ENCODE peak calls at places on chromosomes 3 and 15, in four cellular contexts. One of them, this sample, is unnamed.

GRCh38 chr3:185063431-185063830 is 89.4 kb downstream of the C3orf70 start:
- DNase-seq in HepG2: no peak
- DNase-seq in WTC11: no peak
- DNase-seq in K562: no peak
- DNase-seq in this sample: no peak

GRCh38 chr3:38227989-38228388 is 37.6 kb upstream of the SLC22A13 start:
- DNase-seq in HepG2: no peak
- DNase-seq in WTC11: no peak
- DNase-seq in K562: no peak
- DNase-seq in this sample: no peak

GRCh38 chr15:31776039-31776438 is 254.3 kb upstream of the CHRNA7 start:
- DNase-seq in HepG2: no peak
- DNase-seq in K562: no peak
- DNase-seq in WTC11: no peak
- DNase-seq in this sample: no peak

GRCh38 chr3:121399820-121400219 is 146.0 kb downstream of the POLQ start:
- DNase-seq in K562: no peak
- DNase-seq in HepG2: no peak
- DNase-seq in WTC11: no peak
- DNase-seq in this sample: no peak

GRCh38 chr15:45588199-45588910 is 1.2 kb downstream of the BLOC1S6 start:
- DNase-seq in K562: no peak
- DNase-seq in WTC11: no peak
- DNase-seq in HepG2: peak
- DNase-seq in this sample: no peak

GRCh38 chr15:90520365-90520764 is 9.4 kb upstream of the CRTC3 start:
- DNase-seq in HepG2: no peak
- DNase-seq in K562: no peak
- DNase-seq in WTC11: no peak
- DNase-seq in this sample: no peak

GRCh38 chr3:173660645-173661299 is 263.2 kb downstream of the NLGN1 start:
- DNase-seq in K562: no peak
- DNase-seq in HepG2: no peak
- DNase-seq in WTC11: no peak
- DNase-seq in this sample: no peak

GRCh38 chr15:83992356-83993031 is 243.1 kb upstream of the GOLGA6L4 start:
- DNase-seq in WTC11: no peak
- DNase-seq in HepG2: no peak
- DNase-seq in K562: no peak
- DNase-seq in this sample: no peak

GRCh38 chr3:150409527-150410310 is 1.6 kb downstream of the TSC22D2 start:
- DNase-seq in WTC11: peak
- DNase-seq in K562: peak
- DNase-seq in HepG2: peak
- DNase-seq in this sample: peak

GRCh38 chr3:35042210-35042960 is 596.9 kb upstream of the ARPP21 start:
- DNase-seq in K562: no peak
- DNase-seq in WTC11: no peak
- DNase-seq in HepG2: no peak
- DNase-seq in this sample: no peak

GRCh38 chr3:183437060-183437459 is 8.6 kb upstream of the MCF2L2 start:
- DNase-seq in WTC11: no peak
- DNase-seq in K562: no peak
- DNase-seq in HepG2: no peak
- DNase-seq in this sample: no peak

GRCh38 chr3:138950006-138950644 is 3.1 kb downstream of the FOXL2NB start:
- DNase-seq in WTC11: peak
- DNase-seq in K562: no peak
- DNase-seq in HepG2: no peak
- DNase-seq in this sample: no peak

GRCh38 chr3:76651784-76652183 is 388.1 kb upstream of the ROBO2 start:
- DNase-seq in WTC11: no peak
- DNase-seq in HepG2: no peak
- DNase-seq in K562: no peak
- DNase-seq in this sample: no peak

GRCh38 chr3:159947220-159947619 is 41.4 kb upstream of the IL12A start:
- DNase-seq in HepG2: no peak
- DNase-seq in K562: no peak
- DNase-seq in WTC11: no peak
- DNase-seq in this sample: no peak

GRCh38 chr3:71685686-71686085 is 39.5 kb downstream of the EIF4E3 start:
- DNase-seq in HepG2: no peak
- DNase-seq in WTC11: no peak
- DNase-seq in K562: no peak
- DNase-seq in this sample: no peak
- TF ChIP-seq ELF4 in HepG2: no peak
- TF ChIP-seq ELF4 in WTC11: no peak
- TF ChIP-seq ELF4 in K562: no peak
- TF ChIP-seq ELF4 in this sample: no peak

GRCh38 chr15:85642693-85643058 is 152.0 kb downstream of the KLHL25 start:
- DNase-seq in K562: no peak
- DNase-seq in WTC11: no peak
- DNase-seq in HepG2: no peak
- DNase-seq in this sample: no peak

GRCh38 chr15:85636351-85636750 is 158.4 kb downstream of the KLHL25 start:
- DNase-seq in K562: no peak
- DNase-seq in WTC11: no peak
- DNase-seq in HepG2: no peak
- DNase-seq in this sample: no peak

GRCh38 chr15:85639752-85640381 is 154.9 kb downstream of the KLHL25 start:
- DNase-seq in WTC11: no peak
- DNase-seq in K562: no peak
- DNase-seq in HepG2: no peak
- DNase-seq in this sample: no peak

GRCh38 chr15:85646538-85647091 is 148.1 kb downstream of the KLHL25 start:
- DNase-seq in K562: no peak
- DNase-seq in WTC11: no peak
- DNase-seq in HepG2: no peak
- DNase-seq in this sample: no peak

GRCh38 chr15:85642054-85642692 is 152.6 kb downstream of the KLHL25 start:
- DNase-seq in WTC11: no peak
- DNase-seq in K562: no peak
- DNase-seq in HepG2: no peak
- DNase-seq in this sample: no peak
- TF ChIP-seq ELF4 in WTC11: no peak
- TF ChIP-seq ELF4 in K562: no peak
- TF ChIP-seq ELF4 in HepG2: no peak
- TF ChIP-seq ELF4 in this sample: no peak

DNA sequence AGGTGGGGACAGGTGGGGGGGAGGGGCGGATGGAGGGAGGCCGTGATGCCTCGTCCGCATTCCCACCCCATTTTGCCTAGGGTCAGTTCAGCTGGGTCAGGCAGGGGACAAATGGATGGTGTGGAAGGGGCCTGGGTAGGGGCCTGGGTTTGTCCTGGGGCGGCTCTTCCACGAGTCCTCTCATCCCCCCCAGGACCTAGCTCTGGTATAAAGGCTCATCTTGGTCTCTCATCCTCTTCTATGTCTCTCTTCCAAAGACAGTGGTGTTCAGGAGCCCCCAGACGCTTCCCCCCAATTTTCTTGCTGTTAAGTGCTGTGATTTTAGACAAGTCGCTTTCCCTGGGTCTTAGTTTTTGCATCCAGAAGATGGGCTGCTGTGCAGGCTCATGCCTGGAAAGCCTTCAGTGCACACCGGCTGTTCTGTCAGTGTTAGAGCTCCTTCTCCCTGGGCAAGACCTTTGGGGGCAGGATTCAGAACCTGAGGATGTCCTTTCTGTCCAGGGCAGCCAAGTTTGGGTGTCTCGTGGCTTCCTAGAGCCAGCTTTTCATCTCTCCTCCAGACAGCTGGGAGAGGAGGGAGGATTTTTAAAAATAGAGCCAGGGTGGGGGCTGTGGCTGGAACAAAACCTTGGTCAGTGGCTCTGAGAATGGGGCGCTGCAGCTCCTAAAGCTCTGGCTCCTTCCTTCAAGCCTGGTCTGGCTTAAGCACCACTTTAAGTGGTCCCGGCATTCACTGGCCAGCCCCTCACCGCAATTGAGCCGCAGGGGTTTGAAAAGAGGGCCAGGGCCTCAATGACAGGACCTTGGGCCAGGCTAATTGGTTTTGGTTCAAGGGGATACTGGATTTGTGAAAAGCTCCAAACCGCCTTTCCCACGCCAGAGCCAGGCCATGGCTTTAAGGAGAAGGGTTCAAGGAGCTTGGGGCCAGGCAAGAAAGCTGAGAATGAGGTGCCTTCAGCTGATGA is 37.7 kb upstream of the POLG start:
- DNase-seq in WTC11: no peak
- DNase-seq in K562: no peak
- DNase-seq in HepG2: no peak
- DNase-seq in this sample: no peak
- TF ChIP-seq ELF4 in WTC11: no peak
- TF ChIP-seq ELF4 in K562: no peak
- TF ChIP-seq ELF4 in HepG2: no peak
- TF ChIP-seq ELF4 in this sample: no peak

GRCh38 chr3:106169351-106169750 is 300.5 kb upstream of the CBLB start:
- DNase-seq in WTC11: no peak
- DNase-seq in K562: no peak
- DNase-seq in HepG2: no peak
- DNase-seq in this sample: no peak

GRCh38 chr3:106167728-106168127 is 298.9 kb upstream of the CBLB start:
- DNase-seq in WTC11: no peak
- DNase-seq in HepG2: no peak
- DNase-seq in K562: no peak
- DNase-seq in this sample: no peak

GRCh38 chr3:106168941-106169340 is 300.1 kb upstream of the CBLB start:
- DNase-seq in WTC11: no peak
- DNase-seq in HepG2: no peak
- DNase-seq in K562: no peak
- DNase-seq in this sample: no peak

GRCh38 chr3:106176734-106177133 is 307.9 kb upstream of the CBLB start:
- DNase-seq in HepG2: no peak
- DNase-seq in WTC11: no peak
- DNase-seq in K562: no peak
- DNase-seq in this sample: no peak

GRCh38 chr3:106172780-106173179 is 304.0 kb upstream of the CBLB start:
- DNase-seq in WTC11: no peak
- DNase-seq in K562: no peak
- DNase-seq in HepG2: no peak
- DNase-seq in this sample: no peak
- TF ChIP-seq ELF4 in WTC11: no peak
- TF ChIP-seq ELF4 in K562: no peak
- TF ChIP-seq ELF4 in HepG2: no peak
- TF ChIP-seq ELF4 in this sample: no peak